ENCODE peak calls at places on chromosomes 3 and 15, in five cellular contexts. One of them, this sample, is unnamed.

GRCh38 chr3:46520531-46520930 is 22.8 kb downstream of the RTP3 start:
- DNase-seq in esophagus muscularis mucosa: peak; percentile 75
- DNase-seq in colonic mucosa: no peak
- DNase-seq in mucosa of descending colon: no peak
- DNase-seq in fibroblast of lung: no peak
- DNase-seq in this sample: no peak

GRCh38 chr3:63467392-63467791 is 185.1 kb upstream of the SNTN start:
- DNase-seq in fibroblast of lung: no peak
- DNase-seq in esophagus muscularis mucosa: no peak
- DNase-seq in mucosa of descending colon: no peak
- DNase-seq in colonic mucosa: no peak
- DNase-seq in this sample: no peak

GRCh38 chr3:106457278-106458210 is 588.7 kb upstream of the CBLB start:
- DNase-seq in mucosa of descending colon: no peak
- DNase-seq in colonic mucosa: no peak
- DNase-seq in esophagus muscularis mucosa: no peak
- DNase-seq in fibroblast of lung: peak; percentile 96
- DNase-seq in this sample: no peak

GRCh38 chr3:133627789-133628188 is 34.0 kb downstream of the TOPBP1 start:
- DNase-seq in fibroblast of lung: no peak
- DNase-seq in colonic mucosa: no peak
- DNase-seq in mucosa of descending colon: no peak
- DNase-seq in esophagus muscularis mucosa: no peak
- DNase-seq in this sample: no peak

GRCh38 chr3:169391672-169392071 is 271.8 kb downstream of the MECOM start:
- DNase-seq in fibroblast of lung: no peak
- DNase-seq in mucosa of descending colon: no peak
- DNase-seq in esophagus muscularis mucosa: no peak
- DNase-seq in colonic mucosa: no peak
- DNase-seq in this sample: no peak

GRCh38 chr3:37979798-37980476 is 10.6 kb upstream of the VILL start:
- DNase-seq in esophagus muscularis mucosa: no peak
- DNase-seq in mucosa of descending colon: no peak
- DNase-seq in colonic mucosa: no peak
- DNase-seq in fibroblast of lung: no peak
- DNase-seq in this sample: no peak

GRCh38 chr3:60337421-60337820 is 913.8 kb downstream of the FHIT start:
- DNase-seq in esophagus muscularis mucosa: no peak
- DNase-seq in mucosa of descending colon: no peak
- DNase-seq in fibroblast of lung: no peak
- DNase-seq in colonic mucosa: no peak
- DNase-seq in this sample: no peak

GRCh38 chr3:170558417-170558816 is 27.5 kb downstream of the SLC7A14 start:
- DNase-seq in mucosa of descending colon: no peak
- DNase-seq in esophagus muscularis mucosa: no peak
- DNase-seq in fibroblast of lung: peak; percentile 17
- DNase-seq in colonic mucosa: no peak
- DNase-seq in this sample: no peak

GRCh38 chr3:123792473-123793201 is 91.5 kb downstream of the MYLK start:
- DNase-seq in esophagus muscularis mucosa: peak; percentile 66
- DNase-seq in colonic mucosa: no peak
- DNase-seq in mucosa of descending colon: no peak
- DNase-seq in fibroblast of lung: peak; percentile 69
- DNase-seq in this sample: peak; percentile 27

GRCh38 chr3:173529062-173529711 is 131.6 kb downstream of the NLGN1 start:
- DNase-seq in mucosa of descending colon: peak; percentile 26
- DNase-seq in colonic mucosa: no peak
- DNase-seq in esophagus muscularis mucosa: no peak
- DNase-seq in fibroblast of lung: peak; percentile 13
- DNase-seq in this sample: peak; percentile 31

GRCh38 chr3:4147719-4148118 is 155.4 kb upstream of the SETMAR start:
- DNase-seq in esophagus muscularis mucosa: no peak
- DNase-seq in mucosa of descending colon: no peak
- DNase-seq in colonic mucosa: no peak
- DNase-seq in fibroblast of lung: no peak
- DNase-seq in this sample: no peak

GRCh38 chr3:9352917-9353823 is 9.7 kb upstream of the THUMPD3 start:
- DNase-seq in fibroblast of lung: peak; percentile 62
- DNase-seq in colonic mucosa: peak; percentile 79
- DNase-seq in esophagus muscularis mucosa: no peak
- DNase-seq in mucosa of descending colon: peak; percentile 68
- DNase-seq in this sample: peak; percentile 89

GRCh38 chr15:64842986-64843561 is 1.4 kb downstream of the PLEKHO2 start:
- DNase-seq in esophagus muscularis mucosa: no peak
- DNase-seq in mucosa of descending colon: peak; percentile 51
- DNase-seq in fibroblast of lung: peak; percentile 61
- DNase-seq in colonic mucosa: no peak
- DNase-seq in this sample: no peak

GRCh38 chr15:64843996-64844395 is 2.3 kb downstream of the PLEKHO2 start:
- DNase-seq in colonic mucosa: no peak
- DNase-seq in esophagus muscularis mucosa: no peak
- DNase-seq in mucosa of descending colon: no peak
- DNase-seq in fibroblast of lung: no peak
- DNase-seq in this sample: no peak

GRCh38 chr15:64845826-64846225 is 4.1 kb downstream of the PLEKHO2 start:
- DNase-seq in colonic mucosa: no peak
- DNase-seq in mucosa of descending colon: peak; percentile 17
- DNase-seq in fibroblast of lung: no peak
- DNase-seq in esophagus muscularis mucosa: no peak
- DNase-seq in this sample: no peak

GRCh38 chr15:64845183-64845611 is 3.5 kb downstream of the PLEKHO2 start:
- DNase-seq in colonic mucosa: no peak
- DNase-seq in fibroblast of lung: peak; percentile 44
- DNase-seq in mucosa of descending colon: peak; percentile 45
- DNase-seq in esophagus muscularis mucosa: no peak
- DNase-seq in this sample: no peak

GRCh38 chr15:64844576-64845140 is 2.9 kb downstream of the PLEKHO2 start:
- DNase-seq in fibroblast of lung: no peak
- DNase-seq in colonic mucosa: no peak
- DNase-seq in esophagus muscularis mucosa: no peak
- DNase-seq in mucosa of descending colon: peak; percentile 1
- DNase-seq in this sample: no peak
- H3K4me3 ChIP-seq in fibroblast of lung: peak overlapping the region; percentile 95
- H3K4me3 ChIP-seq in colonic mucosa: peak overlapping the region; percentile 85
- H3K4me3 ChIP-seq in esophagus muscularis mucosa: peak overlapping the region; percentile 99
- H3K4me3 ChIP-seq in mucosa of descending colon: no peak overlapping the region
- H3K4me3 ChIP-seq in this sample: no peak overlapping the region

DNA sequence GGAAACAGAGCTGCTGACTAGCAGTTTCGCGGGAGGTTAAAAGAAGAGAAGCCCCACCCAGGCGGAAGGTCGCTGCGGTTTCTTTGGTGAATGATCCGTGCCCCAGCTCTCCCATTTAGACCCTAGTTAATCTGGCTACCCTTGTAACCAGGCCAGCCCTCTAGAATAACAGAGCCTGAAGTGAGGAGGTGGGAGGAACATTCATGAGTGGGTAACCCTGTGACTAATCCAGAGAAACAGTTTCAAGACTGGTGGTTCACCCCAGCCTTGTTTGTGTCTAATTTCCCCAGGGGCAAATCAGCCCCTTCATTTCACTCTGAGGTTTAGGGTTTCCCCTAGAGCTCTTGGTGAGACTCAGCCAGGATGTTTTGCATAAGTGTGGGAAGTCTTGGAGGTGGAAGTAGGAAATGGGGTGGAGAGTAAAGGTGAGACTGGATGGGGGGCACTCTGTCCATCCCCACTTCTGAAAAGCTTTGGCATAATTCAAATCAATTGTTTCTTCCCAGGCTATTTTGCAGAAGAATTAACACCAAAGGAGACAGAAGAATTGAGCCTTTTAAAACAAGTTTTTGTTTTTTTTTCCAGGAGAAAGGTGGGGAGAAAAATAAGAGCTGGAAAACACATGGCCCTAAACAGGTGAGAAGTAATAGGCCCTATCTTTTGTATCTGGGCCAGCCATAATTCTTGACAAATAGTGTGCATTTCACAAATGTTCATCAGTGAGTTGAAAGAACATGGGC is 303.1 kb downstream of the RPLP1 start:
- DNase-seq in mucosa of descending colon: peak; percentile 35
- DNase-seq in fibroblast of lung: peak; percentile 63
- DNase-seq in colonic mucosa: peak; percentile 50
- DNase-seq in esophagus muscularis mucosa: peak; percentile 87
- DNase-seq in this sample: peak; percentile 59
- H3K4me3 ChIP-seq in mucosa of descending colon: no peak overlapping the region
- H3K4me3 ChIP-seq in fibroblast of lung: no peak overlapping the region
- H3K4me3 ChIP-seq in colonic mucosa: no peak overlapping the region
- H3K4me3 ChIP-seq in esophagus muscularis mucosa: no peak overlapping the region
- H3K4me3 ChIP-seq in this sample: no peak overlapping the region

DNA sequence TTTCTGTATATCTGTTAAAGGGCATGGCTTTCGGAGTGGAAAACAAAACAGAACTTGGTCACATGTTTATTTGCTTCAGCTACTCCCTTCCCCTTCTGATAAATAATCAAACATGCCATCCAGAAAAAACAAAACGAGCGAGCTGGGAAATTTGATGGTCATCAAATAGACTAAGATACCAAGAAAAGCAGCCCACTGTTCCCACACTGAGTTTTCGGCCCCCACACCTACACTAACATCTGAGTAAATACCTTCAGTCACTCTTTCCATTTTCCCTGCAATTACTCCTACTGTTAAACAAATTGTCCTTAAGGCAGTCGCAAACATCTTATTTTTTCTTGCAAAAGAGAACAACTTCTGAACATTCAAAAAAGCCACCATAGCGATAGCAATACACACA is 454.6 kb downstream of the FOXP1 start:
- DNase-seq in esophagus muscularis mucosa: no peak
- DNase-seq in fibroblast of lung: no peak
- DNase-seq in mucosa of descending colon: no peak
- DNase-seq in colonic mucosa: no peak
- DNase-seq in this sample: no peak
- H3K4me3 ChIP-seq in esophagus muscularis mucosa: peak overlapping the region; percentile 58
- H3K4me3 ChIP-seq in fibroblast of lung: peak overlapping the region; percentile 54
- H3K4me3 ChIP-seq in mucosa of descending colon: peak overlapping the region; percentile 22
- H3K4me3 ChIP-seq in colonic mucosa: peak overlapping the region; percentile 39
- H3K4me3 ChIP-seq in this sample: peak overlapping the region; percentile 68

DNA sequence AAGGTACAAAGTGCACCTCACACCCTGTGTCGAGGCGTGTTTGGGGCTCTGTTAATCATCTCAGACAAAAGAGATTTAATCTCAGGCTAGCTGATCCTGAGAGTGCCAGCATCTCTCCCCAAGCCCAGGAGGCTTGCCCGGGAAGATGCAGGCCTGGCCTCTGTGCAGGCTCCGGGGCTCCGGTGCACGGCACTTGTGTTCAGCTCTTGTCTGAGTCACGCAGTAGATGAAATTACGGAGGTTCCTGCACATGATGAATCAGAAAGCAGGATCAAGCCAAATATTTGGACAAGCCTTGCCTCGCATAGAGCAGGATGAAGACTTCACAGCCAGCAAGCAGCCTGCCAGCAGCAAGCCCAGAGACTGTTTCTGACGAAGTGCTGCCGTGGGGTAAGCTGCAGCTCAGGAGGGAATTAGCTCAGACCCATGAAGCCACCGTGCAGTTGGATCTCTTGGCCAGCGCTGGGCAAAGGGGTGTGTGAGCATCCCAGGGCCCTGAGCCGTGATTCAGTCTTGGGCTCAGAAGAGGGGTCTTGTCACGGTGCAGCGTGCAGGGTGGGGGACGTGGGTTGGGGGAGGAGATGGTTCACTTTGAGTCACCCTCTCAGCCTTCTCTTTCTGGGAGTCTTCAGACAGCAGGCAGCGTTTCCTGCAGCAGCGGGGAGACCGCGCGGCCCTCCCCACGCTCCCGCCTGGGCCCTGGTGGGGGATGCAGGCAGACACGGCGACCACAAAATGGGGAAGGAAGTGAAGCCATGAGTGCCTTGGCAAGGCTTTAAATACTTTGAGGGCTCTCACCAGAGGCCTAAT is 89.2 kb upstream of the MEF2A start:
- DNase-seq in mucosa of descending colon: peak; percentile 55
- DNase-seq in fibroblast of lung: peak; percentile 100
- DNase-seq in esophagus muscularis mucosa: peak; percentile 95
- DNase-seq in colonic mucosa: peak; percentile 41
- DNase-seq in this sample: no peak
- H3K4me3 ChIP-seq in mucosa of descending colon: no peak overlapping the region
- H3K4me3 ChIP-seq in fibroblast of lung: no peak overlapping the region
- H3K4me3 ChIP-seq in esophagus muscularis mucosa: no peak overlapping the region
- H3K4me3 ChIP-seq in colonic mucosa: no peak overlapping the region
- H3K4me3 ChIP-seq in this sample: no peak overlapping the region

GRCh38 chr15:45165536-45165935 is 22.2 kb downstream of the SHF start:
- DNase-seq in colonic mucosa: no peak
- DNase-seq in fibroblast of lung: no peak
- DNase-seq in esophagus muscularis mucosa: no peak
- DNase-seq in mucosa of descending colon: no peak
- DNase-seq in this sample: no peak
- H3K4me3 ChIP-seq in colonic mucosa: no peak overlapping the region
- H3K4me3 ChIP-seq in fibroblast of lung: no peak overlapping the region
- H3K4me3 ChIP-seq in esophagus muscularis mucosa: no peak overlapping the region
- H3K4me3 ChIP-seq in mucosa of descending colon: no peak overlapping the region
- H3K4me3 ChIP-seq in this sample: no peak overlapping the region

DNA sequence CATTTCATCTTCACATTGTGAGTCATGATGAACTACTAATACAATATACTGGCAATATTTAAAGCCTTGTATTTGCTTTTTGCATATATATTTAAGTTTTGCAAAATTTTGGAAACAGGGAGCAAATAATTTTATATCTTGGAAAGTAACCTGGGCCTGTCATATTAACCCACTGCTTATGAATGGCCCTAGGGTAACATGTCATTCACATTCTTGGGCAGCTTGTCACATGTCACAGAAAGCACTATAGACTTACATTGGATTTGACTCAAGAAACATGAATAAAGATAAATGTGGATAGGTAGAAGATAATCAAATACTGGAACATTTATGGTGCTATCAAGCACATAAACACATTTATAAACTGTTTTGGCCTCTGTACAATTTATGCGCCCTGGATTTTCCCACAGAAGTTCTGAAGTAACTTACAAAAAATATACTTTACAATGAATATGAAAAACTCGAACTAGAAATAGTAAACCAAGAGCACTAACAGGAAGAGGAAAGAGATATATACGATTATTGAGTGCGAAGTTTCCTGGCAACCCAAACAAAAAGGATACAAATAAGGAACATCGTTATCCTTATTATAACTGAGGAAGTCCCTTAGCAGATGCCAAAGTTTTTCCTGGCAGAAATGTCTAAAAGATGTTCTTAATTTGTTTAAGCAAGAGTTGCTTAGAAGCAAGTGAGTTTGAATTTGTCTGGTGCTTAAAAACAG is 257.2 kb downstream of the RBMS3 start:
- DNase-seq in mucosa of descending colon: no peak
- DNase-seq in colonic mucosa: no peak
- DNase-seq in fibroblast of lung: no peak
- DNase-seq in esophagus muscularis mucosa: no peak
- DNase-seq in this sample: no peak
- H3K4me3 ChIP-seq in mucosa of descending colon: no peak overlapping the region
- H3K4me3 ChIP-seq in colonic mucosa: no peak overlapping the region
- H3K4me3 ChIP-seq in fibroblast of lung: no peak overlapping the region
- H3K4me3 ChIP-seq in esophagus muscularis mucosa: no peak overlapping the region
- H3K4me3 ChIP-seq in this sample: no peak overlapping the region

DNA sequence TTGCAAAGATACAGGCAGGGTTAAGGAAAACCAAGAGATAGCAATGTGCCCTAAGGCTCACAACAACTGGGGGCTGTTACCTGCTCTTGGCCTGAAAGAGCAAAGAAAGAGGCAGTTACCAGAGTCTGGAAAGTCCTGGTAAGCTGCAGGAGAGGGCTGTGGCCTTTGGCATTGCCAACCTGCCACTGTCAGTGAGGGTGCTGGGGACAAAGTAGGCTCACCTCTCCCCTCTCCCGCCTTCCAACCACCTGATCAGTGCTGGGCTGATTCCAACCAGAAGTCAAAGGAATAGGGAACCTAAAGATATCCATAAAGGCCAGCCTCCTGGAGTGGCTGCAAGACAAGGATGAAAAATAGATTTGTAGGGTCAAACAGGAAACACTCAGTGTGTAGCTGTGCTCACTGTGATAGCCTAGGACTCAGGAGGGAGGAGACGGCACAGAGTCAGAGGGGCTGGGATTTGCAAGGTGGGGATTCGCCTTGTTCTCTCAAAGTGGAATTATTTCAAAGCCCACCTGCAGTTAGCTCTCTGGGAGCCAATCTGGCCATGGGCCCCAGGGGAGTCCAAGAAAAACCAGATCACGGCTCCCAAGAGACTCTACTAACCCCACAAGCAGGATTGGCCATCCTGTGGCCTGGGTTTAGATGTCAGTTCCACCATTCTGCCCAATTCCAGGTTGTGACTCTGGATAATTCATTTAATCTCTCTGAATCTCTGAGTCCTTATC is 204.0 kb upstream of the BCL6 start:
- DNase-seq in esophagus muscularis mucosa: no peak
- DNase-seq in colonic mucosa: no peak
- DNase-seq in mucosa of descending colon: no peak
- DNase-seq in fibroblast of lung: no peak
- DNase-seq in this sample: no peak
- H3K4me3 ChIP-seq in esophagus muscularis mucosa: no peak overlapping the region
- H3K4me3 ChIP-seq in colonic mucosa: no peak overlapping the region
- H3K4me3 ChIP-seq in mucosa of descending colon: no peak overlapping the region
- H3K4me3 ChIP-seq in fibroblast of lung: no peak overlapping the region
- H3K4me3 ChIP-seq in this sample: no peak overlapping the region

This sample was measured in small intestine.